ENCODE peak calls at places on chromosomes 4 and X, in four cellular contexts. One of them, this sample, is unnamed.

GRCh38 chr4:109614466-109614865 is 54.4 kb downstream of the MCUB start:
- DNase-seq in K562: no peak
- DNase-seq in HepG2: no peak
- DNase-seq in GM12878: no peak
- DNase-seq in this sample: no peak

GRCh38 chr4:37664696-37665095 is 21.5 kb downstream of the RELL1 start:
- DNase-seq in K562: no peak
- DNase-seq in HepG2: no peak
- DNase-seq in GM12878: no peak
- DNase-seq in this sample: no peak

GRCh38 chrX:72002886-72003285 is 92.2 kb downstream of the NHSL2 start:
- DNase-seq in K562: no peak
- DNase-seq in HepG2: no peak
- DNase-seq in GM12878: no peak
- DNase-seq in this sample: no peak

GRCh38 chr4:78308517-78308916 is 243.1 kb upstream of the ANXA3 start:
- DNase-seq in K562: no peak
- DNase-seq in HepG2: no peak
- DNase-seq in GM12878: no peak
- DNase-seq in this sample: no peak

GRCh38 chrX:85112270-85112669 is 108.6 kb downstream of the APOOL start:
- DNase-seq in K562: peak
- DNase-seq in HepG2: no peak
- DNase-seq in GM12878: no peak
- DNase-seq in this sample: no peak

GRCh38 chr4:112813790-112814189 is 176.8 kb downstream of the LARP7 start:
- DNase-seq in K562: no peak
- DNase-seq in HepG2: no peak
- DNase-seq in GM12878: peak
- DNase-seq in this sample: no peak

GRCh38 chr4:100356172-100356571 is 161.7 kb downstream of the EMCN start:
- DNase-seq in K562: no peak
- DNase-seq in HepG2: no peak
- DNase-seq in GM12878: no peak
- DNase-seq in this sample: no peak

GRCh38 chr4:103018391-103019318 is 850 bp downstream of the SLC9B1 start:
- DNase-seq in K562: peak
- DNase-seq in HepG2: peak
- DNase-seq in GM12878: no peak
- DNase-seq in this sample: peak

GRCh38 chrX:9464435-9465371 is at the start of gene TBL1X:
- DNase-seq in K562: peak
- DNase-seq in HepG2: peak
- DNase-seq in GM12878: no peak
- DNase-seq in this sample: peak

GRCh38 chr4:124642846-124643245 is 69.7 kb downstream of the ANKRD50 start:
- DNase-seq in K562: no peak
- DNase-seq in HepG2: no peak
- DNase-seq in GM12878: no peak
- DNase-seq in this sample: no peak

GRCh38 chrX:71667328-71668247 is at the start of gene LOC101059915:
- DNase-seq in K562: peak
- DNase-seq in HepG2: no peak
- DNase-seq in GM12878: no peak
- DNase-seq in this sample: no peak

GRCh38 chr4:32172761-32173160 is 1452.6 kb downstream of the PCDH7 start:
- DNase-seq in K562: no peak
- DNase-seq in HepG2: no peak
- DNase-seq in GM12878: no peak
- DNase-seq in this sample: no peak

GRCh38 chr4:101230806-101231426 is 116.4 kb downstream of the PPP3CA start:
- DNase-seq in K562: no peak
- DNase-seq in HepG2: no peak
- DNase-seq in GM12878: no peak
- DNase-seq in this sample: no peak

GRCh38 chr4:2742823-2743517 is 13.2 kb downstream of the TNIP2 start:
- DNase-seq in K562: no peak
- DNase-seq in HepG2: no peak
- DNase-seq in GM12878: no peak
- DNase-seq in this sample: no peak

GRCh38 chr4:141636771-141637460 is 533 bp downstream of the IL15 start:
- DNase-seq in K562: no peak
- DNase-seq in HepG2: no peak
- DNase-seq in GM12878: no peak
- DNase-seq in this sample: peak

GRCh38 chrX:119288890-119289393 is 52.9 kb downstream of the PGRMC1 start:
- DNase-seq in K562: peak
- DNase-seq in HepG2: no peak
- DNase-seq in GM12878: no peak
- DNase-seq in this sample: no peak

GRCh38 chr4:76199664-76200211 is 13.9 kb downstream of the SCARB2 start:
- DNase-seq in K562: no peak
- DNase-seq in HepG2: no peak
- DNase-seq in GM12878: peak
- DNase-seq in this sample: no peak

GRCh38 chr4:8394806-8395205 is 45.7 kb downstream of the ACOX3 start:
- DNase-seq in K562: no peak
- DNase-seq in HepG2: no peak
- DNase-seq in GM12878: no peak
- DNase-seq in this sample: no peak

GRCh38 chr4:8393593-8394038 is 46.9 kb downstream of the ACOX3 start:
- DNase-seq in K562: no peak
- DNase-seq in HepG2: no peak
- DNase-seq in GM12878: no peak
- DNase-seq in this sample: no peak

GRCh38 chr4:8395504-8395903 is 45.0 kb downstream of the ACOX3 start:
- DNase-seq in K562: no peak
- DNase-seq in HepG2: no peak
- DNase-seq in GM12878: no peak
- DNase-seq in this sample: no peak

GRCh38 chr4:8392591-8393190 is 47.8 kb downstream of the ACOX3 start:
- DNase-seq in K562: no peak
- DNase-seq in HepG2: no peak
- DNase-seq in GM12878: no peak
- DNase-seq in this sample: no peak

DNA sequence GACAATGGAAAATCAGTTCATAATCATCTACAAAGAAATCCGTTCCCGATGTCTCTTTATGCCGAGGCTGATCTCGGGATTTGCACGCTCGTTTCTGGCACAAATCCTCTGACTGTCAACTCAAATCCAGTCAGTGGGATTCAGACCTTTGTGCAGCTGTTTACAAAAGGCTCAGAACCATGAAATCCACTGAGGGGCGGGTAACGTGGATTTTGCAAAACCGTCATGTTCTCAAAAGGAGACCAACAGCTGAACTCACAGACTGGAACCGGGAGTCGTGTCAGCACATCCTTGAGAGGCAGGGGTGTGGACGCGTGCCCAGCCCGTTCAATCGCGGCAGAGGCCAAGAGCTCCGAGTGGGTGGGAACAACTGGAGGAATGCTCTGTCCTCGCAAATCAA is 46.4 kb downstream of the ACOX3 start:
- DNase-seq in K562: no peak
- DNase-seq in HepG2: no peak
- DNase-seq in GM12878: no peak
- DNase-seq in this sample: no peak
- TF ChIP-seq TARDBP in K562: no peak
- TF ChIP-seq TARDBP in HepG2: no peak
- TF ChIP-seq TARDBP in GM12878: no peak
- TF ChIP-seq TARDBP in this sample: no peak

GRCh38 chr4:155903453-155903852 is at the start of gene TDO2:
- DNase-seq in K562: no peak
- DNase-seq in HepG2: no peak
- DNase-seq in GM12878: no peak
- DNase-seq in this sample: no peak

GRCh38 chr4:155899891-155900290 is 3.6 kb upstream of the TDO2 start:
- DNase-seq in K562: no peak
- DNase-seq in HepG2: no peak
- DNase-seq in GM12878: no peak
- DNase-seq in this sample: no peak

DNA sequence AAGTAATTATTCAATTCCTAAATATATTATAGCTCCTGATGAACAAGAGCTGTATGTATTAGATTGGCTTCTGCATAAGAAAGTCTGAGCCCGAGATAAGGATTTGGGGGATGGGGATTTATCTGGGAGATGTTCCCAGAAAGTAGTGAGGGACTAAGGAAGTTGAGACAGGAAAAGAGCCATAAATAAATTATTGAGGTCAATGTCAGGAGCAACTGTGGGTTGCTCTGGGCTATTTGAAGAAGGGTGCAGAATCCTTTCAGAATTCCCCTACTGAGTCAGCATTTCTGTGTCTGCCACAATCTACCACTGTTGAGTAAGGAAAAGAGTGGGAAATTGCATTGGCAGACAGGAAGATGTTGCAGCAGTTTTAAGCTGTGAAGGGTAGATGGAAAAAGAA is 3.1 kb upstream of the TDO2 start:
- DNase-seq in K562: no peak
- DNase-seq in HepG2: no peak
- DNase-seq in GM12878: no peak
- DNase-seq in this sample: no peak
- TF ChIP-seq TARDBP in K562: no peak
- TF ChIP-seq TARDBP in HepG2: no peak
- TF ChIP-seq TARDBP in GM12878: no peak
- TF ChIP-seq TARDBP in this sample: no peak

GRCh38 chr4:135201081-135201480 is 999.5 kb upstream of the PABPC4L start:
- DNase-seq in K562: no peak
- DNase-seq in HepG2: no peak
- DNase-seq in GM12878: no peak
- DNase-seq in this sample: no peak

GRCh38 chr4:135204311-135204710 is 1002.7 kb upstream of the PABPC4L start:
- DNase-seq in K562: no peak
- DNase-seq in HepG2: no peak
- DNase-seq in GM12878: no peak
- DNase-seq in this sample: no peak
- TF ChIP-seq TARDBP in K562: no peak
- TF ChIP-seq TARDBP in HepG2: no peak
- TF ChIP-seq TARDBP in GM12878: no peak
- TF ChIP-seq TARDBP in this sample: no peak

GRCh38 chr4:23814606-23815005 is 75.2 kb downstream of the PPARGC1A start:
- DNase-seq in K562: no peak
- DNase-seq in HepG2: no peak
- DNase-seq in GM12878: no peak
- DNase-seq in this sample: no peak

GRCh38 chr4:23822181-23822580 is 67.7 kb downstream of the PPARGC1A start:
- DNase-seq in K562: no peak
- DNase-seq in HepG2: no peak
- DNase-seq in GM12878: no peak
- DNase-seq in this sample: no peak

GRCh38 chr4:23815351-23815750 is 74.5 kb downstream of the PPARGC1A start:
- DNase-seq in K562: no peak
- DNase-seq in HepG2: no peak
- DNase-seq in GM12878: no peak
- DNase-seq in this sample: no peak

GRCh38 chr4:23818097-23818648 is 71.7 kb downstream of the PPARGC1A start:
- DNase-seq in K562: no peak
- DNase-seq in HepG2: no peak
- DNase-seq in GM12878: no peak
- DNase-seq in this sample: peak

GRCh38 chr4:23819041-23819511 is 70.8 kb downstream of the PPARGC1A start:
- DNase-seq in K562: no peak
- DNase-seq in HepG2: no peak
- DNase-seq in GM12878: no peak
- DNase-seq in this sample: no peak
- TF ChIP-seq TARDBP in K562: no peak
- TF ChIP-seq TARDBP in HepG2: no peak
- TF ChIP-seq TARDBP in GM12878: no peak
- TF ChIP-seq TARDBP in this sample: no peak

GRCh38 chrX:19924285-19924684 is 36.9 kb upstream of the SH3KBP1 start:
- DNase-seq in K562: no peak
- DNase-seq in HepG2: no peak
- DNase-seq in GM12878: no peak
- DNase-seq in this sample: no peak
- TF ChIP-seq TARDBP in K562: no peak
- TF ChIP-seq TARDBP in HepG2: no peak
- TF ChIP-seq TARDBP in GM12878: no peak
- TF ChIP-seq TARDBP in this sample: no peak

GRCh38 chrX:108219949-108220601 is 128.5 kb downstream of the ATG4A start:
- DNase-seq in K562: peak
- DNase-seq in HepG2: no peak
- DNase-seq in GM12878: no peak
- DNase-seq in this sample: no peak

GRCh38 chrX:108216862-108217571 is 125.4 kb downstream of the ATG4A start:
- DNase-seq in K562: no peak
- DNase-seq in HepG2: no peak
- DNase-seq in GM12878: no peak
- DNase-seq in this sample: no peak

GRCh38 chrX:108221481-108221880 is 129.9 kb downstream of the ATG4A start:
- DNase-seq in K562: no peak
- DNase-seq in HepG2: no peak
- DNase-seq in GM12878: no peak
- DNase-seq in this sample: no peak

GRCh38 chrX:108216405-108216804 is 124.8 kb downstream of the ATG4A start:
- DNase-seq in K562: no peak
- DNase-seq in HepG2: no peak
- DNase-seq in GM12878: no peak
- DNase-seq in this sample: no peak

GRCh38 chrX:108217877-108218276 is 126.3 kb downstream of the ATG4A start:
- DNase-seq in K562: no peak
- DNase-seq in HepG2: no peak
- DNase-seq in GM12878: no peak
- DNase-seq in this sample: no peak
- TF ChIP-seq TARDBP in K562: no peak
- TF ChIP-seq TARDBP in HepG2: no peak
- TF ChIP-seq TARDBP in GM12878: no peak
- TF ChIP-seq TARDBP in this sample: no peak

DNA sequence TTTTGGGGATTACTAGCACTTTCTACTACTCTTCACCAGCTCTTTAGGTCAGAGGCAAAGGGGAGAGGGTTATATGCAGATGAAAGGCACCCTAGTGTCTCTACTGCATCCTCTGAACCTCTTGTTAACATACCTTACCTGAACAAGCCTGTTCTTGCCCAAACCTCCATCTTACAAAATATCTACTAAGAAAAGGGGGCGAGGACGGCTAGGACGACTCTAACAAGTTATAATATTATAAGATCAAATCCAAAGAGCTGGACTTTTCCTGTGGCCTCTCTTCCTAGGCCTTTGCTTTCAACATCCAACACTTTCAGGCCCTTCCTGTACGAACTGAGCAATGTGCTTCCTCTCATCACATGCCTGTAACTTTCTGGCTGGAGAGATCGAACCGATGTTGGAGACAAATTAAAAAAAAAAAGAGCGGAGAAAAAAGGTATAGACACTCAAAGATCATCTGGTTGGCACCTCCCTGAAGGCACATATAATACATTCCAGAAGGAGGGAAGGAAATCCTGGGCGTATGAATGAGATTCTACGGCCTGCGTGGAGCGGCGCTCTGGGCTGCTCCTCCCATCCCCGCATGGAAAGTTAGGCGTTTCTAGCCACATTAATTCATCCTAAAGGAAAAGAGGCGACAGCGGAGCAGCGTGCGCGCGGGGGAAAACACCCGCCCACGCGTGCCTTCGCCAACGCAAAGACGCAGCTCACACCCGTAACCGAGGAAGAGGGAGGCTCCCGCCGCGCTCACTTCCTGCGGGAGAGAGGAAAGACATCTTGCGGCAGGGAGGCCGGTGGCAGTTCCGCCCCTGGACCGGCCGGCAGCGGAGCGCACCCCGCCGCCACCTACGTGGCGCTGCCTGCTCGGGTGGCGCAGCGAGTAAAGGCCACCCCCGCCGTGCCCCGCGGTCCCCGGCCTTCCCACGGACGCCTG is 803 bp downstream of the PRDM5 start:
- DNase-seq in K562: no peak
- DNase-seq in HepG2: no peak
- DNase-seq in GM12878: no peak
- DNase-seq in this sample: peak
- TF ChIP-seq TARDBP in K562: no peak
- TF ChIP-seq TARDBP in HepG2: no peak
- TF ChIP-seq TARDBP in GM12878: no peak
- TF ChIP-seq TARDBP in this sample: peak